ENCODE peak calls at places on chromosomes 6 and 20, in nine cellular contexts. X is KG1; H is HEK293T; Z is mucosa of gallbladder; F is BJ; W is foreskin fibroblast; A is stimulated activated naive B cell treated with anti-CD40 and anti-IgM and Interleukin-4, amounts not matched to agents 10 μg/mL and 1 μg/mL and 100 μg/mL, for 72 hours; D is astrocyte; K is C1 segment of cervical spinal cord. J is an unnamed sample.

GRCh38 chr6:44925100-44925739 is 402.9 kb upstream of the RUNX2 start:
- DNase-seq in H (peak; percentile 51), Z (no peak), X (peak; percentile 22), A (no peak), F (peak; percentile 13), D (peak; percentile 66), W (no peak), K (no peak), J (no peak)

GRCh38 chr6:157148391-157149323 is 174.7 kb downstream of the TMEM242 start:
- DNase-seq in Z (peak; percentile 42), D (peak; percentile 97), A (no peak), F (peak; percentile 80), H (no peak), X (no peak), W (peak; percentile 94), K (peak; percentile 60), J (peak; percentile 82)

GRCh38 chr20:3687655-3688054 is 5.8 kb upstream of the ADAM33 start:
- DNase-seq in Z (no peak), X (no peak), D (peak; percentile 47), F (no peak), K (no peak), H (peak; percentile 65), W (no peak), A (no peak), J (no peak)

GRCh38 chr20:34069341-34070078 is 42.5 kb downstream of the EIF2S2 start:
- DNase-seq in Z (peak; percentile 75), D (peak; percentile 56), W (peak; percentile 71), H (peak; percentile 74), X (no peak), K (peak; percentile 43), A (peak; percentile 28), F (no peak), J (peak; percentile 73)

GRCh38 chr6:43720999-43721398 is 33.4 kb upstream of the MRPS18A start:
- DNase-seq in F (no peak), X (no peak), H (no peak), W (no peak), K (no peak), Z (no peak), A (no peak), D (no peak), J (no peak)

GRCh38 chr20:49006446-49006980 is 39.6 kb upstream of the CSE1L start:
- DNase-seq in A (no peak), F (no peak), H (no peak), K (no peak), D (no peak), W (no peak), Z (no peak), X (no peak), J (no peak)

GRCh38 chr6:36618366-36619355 is 24.5 kb downstream of the SRSF3 start:
- DNase-seq in Z (no peak), F (no peak), W (no peak), D (no peak), A (no peak), X (no peak), K (no peak), H (no peak), J (no peak)

GRCh38 chr6:39465539-39465938 is 143.0 kb upstream of the KCNK16 start:
- DNase-seq in F (no peak), H (no peak), A (no peak), X (no peak), K (no peak), D (no peak), Z (no peak), W (no peak), J (no peak)

GRCh38 chr6:143097224-143097795 is 36.6 kb downstream of the AIG1 start:
- DNase-seq in X (no peak), K (no peak), W (no peak), Z (no peak), D (no peak), A (no peak), H (no peak), F (no peak), J (no peak)

J was measured in NCI-H1092.